ENCODE peak calls at places on chromosomes 1 and 21, in five cellular contexts. One of them, this sample, is unnamed.

GRCh38 chr1:15328785-15329480 is 80.8 kb upstream of the EFHD2 start:
- DNase-seq in AG20443: peak
- DNase-seq in brain microvascular endothelial cell: peak
- DNase-seq in mesenchymal stem cell: no peak
- DNase-seq in heart right ventricle: peak
- DNase-seq in this sample: no peak

GRCh38 chr1:21573971-21574458 is 64.8 kb downstream of the ALPL start:
- DNase-seq in AG20443: peak
- DNase-seq in brain microvascular endothelial cell: peak
- DNase-seq in mesenchymal stem cell: peak
- DNase-seq in heart right ventricle: peak
- DNase-seq in this sample: peak

GRCh38 chr1:228989992-228990827 is 254.9 kb downstream of the RHOU start:
- DNase-seq in AG20443: no peak
- DNase-seq in brain microvascular endothelial cell: no peak
- DNase-seq in mesenchymal stem cell: peak
- DNase-seq in heart right ventricle: peak
- DNase-seq in this sample: peak

GRCh38 chr1:247360991-247361721 is 29.5 kb upstream of the ZNF496 start:
- DNase-seq in AG20443: peak
- DNase-seq in brain microvascular endothelial cell: no peak
- DNase-seq in mesenchymal stem cell: no peak
- DNase-seq in heart right ventricle: peak
- DNase-seq in this sample: no peak

GRCh38 chr21:35559128-35559831 is 501.0 kb downstream of the SETD4 start:
- DNase-seq in AG20443: peak
- DNase-seq in brain microvascular endothelial cell: peak
- DNase-seq in mesenchymal stem cell: peak
- DNase-seq in heart right ventricle: no peak
- DNase-seq in this sample: no peak

GRCh38 chr21:38229260-38229877 is 27.4 kb upstream of the KCNJ15 start:
- DNase-seq in AG20443: no peak
- DNase-seq in brain microvascular endothelial cell: no peak
- DNase-seq in mesenchymal stem cell: peak
- DNase-seq in heart right ventricle: no peak
- DNase-seq in this sample: no peak

GRCh38 chr1:171610385-171610784 is 11.7 kb upstream of the MYOCOS start:
- DNase-seq in AG20443: no peak
- DNase-seq in brain microvascular endothelial cell: no peak
- DNase-seq in mesenchymal stem cell: peak
- DNase-seq in heart right ventricle: no peak
- DNase-seq in this sample: no peak

GRCh38 chr1:50603274-50604271 is 180.3 kb upstream of the DMRTA2 start:
- DNase-seq in AG20443: peak
- DNase-seq in brain microvascular endothelial cell: peak
- DNase-seq in mesenchymal stem cell: peak
- DNase-seq in heart right ventricle: no peak
- DNase-seq in this sample: peak

GRCh38 chr1:224482619-224483018 is 48.0 kb upstream of the WDR26 start:
- DNase-seq in AG20443: no peak
- DNase-seq in brain microvascular endothelial cell: no peak
- DNase-seq in mesenchymal stem cell: no peak
- DNase-seq in heart right ventricle: no peak
- DNase-seq in this sample: no peak

GRCh38 chr1:65026235-65026634 is 59.9 kb upstream of the JAK1 start:
- DNase-seq in AG20443: no peak
- DNase-seq in brain microvascular endothelial cell: no peak
- DNase-seq in mesenchymal stem cell: no peak
- DNase-seq in heart right ventricle: no peak
- DNase-seq in this sample: no peak

GRCh38 chr1:226038661-226039060 is 23.9 kb upstream of the H3-3A start:
- DNase-seq in AG20443: no peak
- DNase-seq in brain microvascular endothelial cell: no peak
- DNase-seq in mesenchymal stem cell: no peak
- DNase-seq in heart right ventricle: no peak
- DNase-seq in this sample: no peak

GRCh38 chr1:99469641-99470040 is 176.3 kb upstream of the PALMD start:
- DNase-seq in AG20443: peak
- DNase-seq in brain microvascular endothelial cell: no peak
- DNase-seq in mesenchymal stem cell: no peak
- DNase-seq in heart right ventricle: no peak
- DNase-seq in this sample: no peak

GRCh38 chr1:93179886-93180722 is at the start of gene TMED5:
- DNase-seq in AG20443: peak
- DNase-seq in brain microvascular endothelial cell: peak
- DNase-seq in mesenchymal stem cell: peak
- DNase-seq in heart right ventricle: peak
- DNase-seq in this sample: peak

GRCh38 chr1:156813750-156814570 is 2.7 kb downstream of the SH2D2A start:
- DNase-seq in AG20443: peak
- DNase-seq in brain microvascular endothelial cell: no peak
- DNase-seq in mesenchymal stem cell: peak
- DNase-seq in heart right ventricle: peak
- DNase-seq in this sample: peak

GRCh38 chr1:109980324-109981127 is 4.0 kb upstream of the AHCYL1 start:
- DNase-seq in AG20443: no peak
- DNase-seq in brain microvascular endothelial cell: no peak
- DNase-seq in mesenchymal stem cell: no peak
- DNase-seq in heart right ventricle: no peak
- DNase-seq in this sample: peak

GRCh38 chr1:93999806-94000205 is 90.6 kb upstream of the GCLM start:
- DNase-seq in AG20443: no peak
- DNase-seq in brain microvascular endothelial cell: no peak
- DNase-seq in mesenchymal stem cell: no peak
- DNase-seq in heart right ventricle: no peak
- DNase-seq in this sample: no peak

GRCh38 chr1:9892563-9893528 is 17.2 kb downstream of the CTNNBIP1 start:
- DNase-seq in AG20443: peak
- DNase-seq in brain microvascular endothelial cell: peak
- DNase-seq in mesenchymal stem cell: peak
- DNase-seq in heart right ventricle: peak
- DNase-seq in this sample: peak

GRCh38 chr1:85867189-85867588 is 159.0 kb upstream of the ZNHIT6 start:
- DNase-seq in AG20443: no peak
- DNase-seq in brain microvascular endothelial cell: no peak
- DNase-seq in mesenchymal stem cell: peak
- DNase-seq in heart right ventricle: no peak
- DNase-seq in this sample: no peak

GRCh38 chr1:160251687-160252526 is 10.4 kb downstream of the DCAF8 start:
- DNase-seq in AG20443: peak
- DNase-seq in brain microvascular endothelial cell: peak
- DNase-seq in mesenchymal stem cell: peak
- DNase-seq in heart right ventricle: peak
- DNase-seq in this sample: peak

GRCh38 chr1:55188909-55189308 is 26.3 kb downstream of the USP24 start:
- DNase-seq in AG20443: no peak
- DNase-seq in brain microvascular endothelial cell: no peak
- DNase-seq in mesenchymal stem cell: no peak
- DNase-seq in heart right ventricle: no peak
- DNase-seq in this sample: no peak

GRCh38 chr1:41739061-41739955 is 179.4 kb downstream of the HIVEP3 start:
- DNase-seq in AG20443: peak
- DNase-seq in brain microvascular endothelial cell: peak
- DNase-seq in mesenchymal stem cell: peak
- DNase-seq in heart right ventricle: peak
- DNase-seq in this sample: no peak

GRCh38 chr1:35605882-35606182 is 32.7 kb downstream of the TFAP2E start:
- DNase-seq in AG20443: no peak
- DNase-seq in brain microvascular endothelial cell: peak
- DNase-seq in mesenchymal stem cell: peak
- DNase-seq in heart right ventricle: no peak
- DNase-seq in this sample: no peak

GRCh38 chr21:43020177-43020576 is 45.8 kb downstream of the PKNOX1 start:
- DNase-seq in AG20443: no peak
- DNase-seq in brain microvascular endothelial cell: no peak
- DNase-seq in mesenchymal stem cell: no peak
- DNase-seq in heart right ventricle: no peak
- DNase-seq in this sample: no peak

GRCh38 chr21:37452222-37452621 is 85.6 kb downstream of the DYRK1A start:
- DNase-seq in AG20443: peak
- DNase-seq in brain microvascular endothelial cell: peak
- DNase-seq in mesenchymal stem cell: peak
- DNase-seq in heart right ventricle: peak
- DNase-seq in this sample: no peak

GRCh38 chr1:175174702-175175102 is 17.9 kb downstream of the KIAA0040 start:
- DNase-seq in AG20443: no peak
- DNase-seq in brain microvascular endothelial cell: no peak
- DNase-seq in mesenchymal stem cell: no peak
- DNase-seq in heart right ventricle: no peak
- DNase-seq in this sample: no peak

This sample was measured in SW480.